ENCODE peak calls at places on chromosomes 6 and 20, in seven cellular contexts. Q is pulmonary artery endothelial cell; O is stimulated activated CD8-positive, alpha-beta memory T cell treated with anti-CD3 and anti-CD28 coated beads, Interleukin-7, amount 100 ng/mL, for 1 hour; E is NCI-H1105; J is A549; G is caudate nucleus; W is ecto neural progenitor cell. M is an unnamed sample.

GRCh38 chr6:12112540-12113189 is 100.6 kb downstream of the HIVEP1 start:
- DNase-seq in E (no peak), Q (no peak), G (no peak), O (no peak), W (no peak), J (no peak), M (no peak)

GRCh38 chr6:13762648-13763441 is 51.2 kb upstream of the RANBP9 start:
- DNase-seq in W (no peak), G (peak; percentile 38), E (no peak), Q (no peak), J (no peak), O (no peak), M (no peak)

GRCh38 chr20:59441306-59441705 is 140.9 kb downstream of the EDN3 start:
- DNase-seq in G (no peak), W (no peak), E (no peak), Q (no peak), O (no peak), J (no peak), M (no peak)

GRCh38 chr6:42431356-42431755 is 20.4 kb downstream of the TRERF1 start:
- DNase-seq in W (no peak), O (no peak), Q (no peak), G (no peak), E (no peak), J (no peak), M (no peak)

GRCh38 chr20:1871807-1872455 is 23.3 kb upstream of the SIRPA start:
- DNase-seq in W (no peak), G (peak; percentile 26), Q (no peak), E (no peak), O (no peak), J (no peak), M (no peak)

GRCh38 chr20:41887500-41887899 is 269.3 kb upstream of the CHD6 start:
- DNase-seq in Q (no peak), G (no peak), O (no peak), E (no peak), W (no peak), J (no peak), M (peak; percentile 64)

GRCh38 chr6:130603391-130603790 is 223.8 kb upstream of the SMLR1 start:
- DNase-seq in E (no peak), O (no peak), G (no peak), W (no peak), J (no peak), Q (no peak), M (no peak)

GRCh38 chr20:24448170-24448569 is 21.3 kb upstream of the SYNDIG1 start:
- DNase-seq in J (no peak), E (no peak), W (no peak), O (no peak), Q (no peak), G (no peak), M (peak; percentile 68)

GRCh38 chr6:157106487-157106886 is 216.8 kb downstream of the TMEM242 start:
- DNase-seq in E (no peak), Q (no peak), G (no peak), W (no peak), J (peak; percentile 47), O (no peak), M (no peak)

GRCh38 chr6:82045965-82046756 is 201.4 kb downstream of the IBTK start:
- DNase-seq in J (no peak), W (no peak), G (no peak), O (no peak), Q (no peak), E (no peak), M (no peak)

GRCh38 chr20:48433178-48433577 is 394.6 kb downstream of the PREX1 start:
- DNase-seq in G (no peak), Q (no peak), E (no peak), O (no peak), W (no peak), J (no peak), M (no peak)

GRCh38 chr6:7727951-7728854 is 2.3 kb downstream of the BMP6 start:
- DNase-seq in O (no peak), E (peak; percentile 43), W (peak; percentile 74), Q (no peak), G (peak; percentile 34), J (peak; percentile 34), M (no peak)

GRCh38 chr6:152529364-152529763 is 107.8 kb downstream of the SYNE1 start:
- DNase-seq in J (no peak), W (no peak), Q (no peak), E (no peak), G (no peak), O (no peak), M (no peak)

GRCh38 chr6:106082735-106083398 is 3.3 kb upstream of the PRDM1 start:
- DNase-seq in W (no peak), J (no peak), E (no peak), O (no peak), Q (no peak), G (no peak), M (no peak)

GRCh38 chr6:144447487-144447886 is 162.4 kb downstream of the UTRN start:
- DNase-seq in E (no peak), O (no peak), J (no peak), W (no peak), G (no peak), Q (peak; percentile 10), M (no peak)

GRCh38 chr20:49230575-49231211 is 11.5 kb downstream of the DDX27 start:
- DNase-seq in G (no peak), E (no peak), O (no peak), Q (no peak), W (no peak), J (no peak), M (no peak)

GRCh38 chr20:25327521-25328235 is 63.0 kb downstream of the ABHD12 start:
- DNase-seq in Q (no peak), J (no peak), W (no peak), O (no peak), G (no peak), E (no peak), M (no peak)

GRCh38 chr20:47191074-47191673 is 165.3 kb downstream of the ZMYND8 start:
- DNase-seq in W (no peak), Q (no peak), O (no peak), J (no peak), G (no peak), E (no peak), M (no peak)